ENCODE peak calls at places on chromosomes 2 and 18, in seven cellular contexts. X, K, R, J, A, O and L are unnamed samples.

GRCh38 chr2:144456680-144457079 is 63.2 kb downstream of the ZEB2 start:
- DNase-seq in K (no peak), R (peak; percentile 56), X (peak; percentile 11), A (peak; percentile 73), J (peak; percentile 52), O (peak; percentile 58), L (peak; percentile 92)

GRCh38 chr2:19361325-19361990 is 3.0 kb upstream of the OSR1 start:
- DNase-seq in O (no peak), X (peak; percentile 21), J (no peak), K (no peak), A (peak; percentile 32), R (no peak), L (peak; percentile 33)

GRCh38 chr2:14514001-14514400 is 118.5 kb upstream of the LRATD1 start:
- DNase-seq in R (no peak), A (peak; percentile 82), J (peak; percentile 65), X (no peak), O (no peak), K (no peak), L (peak; percentile 41)

GRCh38 chr2:121052023-121052422 is 233.0 kb downstream of the TFCP2L1 start:
- DNase-seq in J (no peak), O (no peak), K (no peak), R (no peak), A (no peak), X (no peak), L (no peak)

GRCh38 chr18:47936975-47937374 is 6.5 kb upstream of the SMAD2 start:
- DNase-seq in A (no peak), X (no peak), J (peak; percentile 28), O (no peak), R (no peak), K (no peak), L (no peak)

GRCh38 chr2:28047698-28048097 is 157.2 kb downstream of the BABAM2 start:
- DNase-seq in A (peak; percentile 67), J (no peak), R (peak; percentile 46), O (no peak), X (no peak), K (no peak), L (peak; percentile 93)

GRCh38 chr2:3238951-3239841 is 138.4 kb downstream of the EIPR1 start:
- DNase-seq in X (no peak), A (no peak), R (no peak), O (no peak), J (no peak), K (no peak), L (no peak)

GRCh38 chr18:36130039-36130831 is 536 bp downstream of the ELP2 start:
- DNase-seq in X (peak; percentile 37), K (no peak), J (no peak), R (no peak), O (peak; percentile 28), A (no peak), L (peak; percentile 8)